ENCODE peak calls at places on chromosomes 6 and 20, in nine cellular contexts. G is fibroblast of lung; V is upper lobe of right lung; T is SJSA1; D is uterus; O is right atrium auricular region; S is CD8-positive, alpha-beta memory T cell; P is stomach; Q is heart right ventricle. N is an unnamed sample. For H3K27me3, the result is how much of the 10 kb centered on the place peaks cover.

GRCh38 chr6:39787322-39787721 is 4.9 kb upstream of the DAAM2 start:
- DNase-seq in D (no peak), G (no peak), O (no peak), P (no peak), T (no peak), Q (no peak), V (no peak), S (no peak), N (no peak)

GRCh38 chr6:42260972-42261371 is 43.3 kb upstream of the MRPS10 start:
- DNase-seq in V (no peak), D (peak), P (no peak), Q (no peak), S (no peak), T (no peak), G (peak), O (no peak), N (peak)

GRCh38 chr6:26043389-26044139 is 43.7 kb upstream of the HFE start:
- DNase-seq in S (peak), G (peak), O (peak), T (peak), V (peak), Q (peak), P (peak), D (peak), N (peak)

GRCh38 chr6:146544783-146545182 is 1.1 kb downstream of the RAB32 start:
- DNase-seq in T (no peak), D (no peak), S (no peak), V (no peak), P (no peak), Q (no peak), O (no peak), G (peak), N (no peak)

GRCh38 chr6:104118274-104118673 is 741.4 kb downstream of the HACE1 start:
- DNase-seq in T (no peak), P (no peak), D (no peak), G (peak), Q (no peak), O (no peak), S (no peak), V (no peak), N (no peak)

GRCh38 chr6:81865712-81866111 is 113.2 kb upstream of the TENT5A start:
- DNase-seq in G (peak), T (no peak), V (no peak), D (no peak), Q (no peak), P (no peak), O (no peak), S (no peak), N (no peak)

GRCh38 chr20:58237318-58238182 is 9.1 kb upstream of the ANKRD60 start:
- DNase-seq in G (peak), D (no peak), V (no peak), P (no peak), Q (no peak), S (no peak), T (no peak), O (no peak), N (no peak)

GRCh38 chr20:44911264-44911921 is 1.5 kb downstream of the PABPC1L start:
- DNase-seq in V (peak), G (peak), D (no peak), P (peak), Q (peak), S (no peak), O (no peak), T (peak), N (peak)

GRCh38 chr6:112086744-112087135 is 542 bp downstream of the TUBE1 start:
- DNase-seq in T (no peak), S (no peak), P (no peak), G (peak), D (no peak), V (no peak), O (no peak), Q (no peak), N (no peak)

GRCh38 chr6:161091972-161092701 is 100.6 kb downstream of the MAP3K4 start:
- DNase-seq in V (no peak), S (no peak), G (peak), T (no peak), D (peak), O (no peak), P (no peak), Q (no peak), N (no peak)

GRCh38 chr6:121890307-121890910 is 455.0 kb downstream of the GJA1 start:
- DNase-seq in T (no peak), P (no peak), S (no peak), V (no peak), D (no peak), G (no peak), O (no peak), Q (no peak), N (no peak)

GRCh38 chr6:115613488-115613887 is 447.2 kb downstream of the FRK start:
- DNase-seq in T (no peak), G (peak), P (no peak), Q (no peak), O (no peak), D (no peak), S (no peak), V (no peak), N (no peak)

GRCh38 chr6:10219510-10219909 is 195.4 kb downstream of the TFAP2A start:
- DNase-seq in T (no peak), P (no peak), Q (no peak), O (no peak), V (no peak), S (no peak), G (no peak), D (no peak), N (no peak)

GRCh38 chr20:38272398-38272797 is 11.9 kb upstream of the KIAA1755 start:
- DNase-seq in T (no peak), D (no peak), V (no peak), O (no peak), Q (no peak), S (no peak), P (no peak), G (peak), N (no peak)

GRCh38 chr20:33071198-33071597 is 8.2 kb upstream of the BPIFB4 start:
- DNase-seq in O (no peak), P (no peak), S (no peak), Q (no peak), G (no peak), T (no peak), V (no peak), D (no peak), N (no peak)

GRCh38 chr6:82737965-82738364 is 327.7 kb downstream of the UBE3D start:
- DNase-seq in T (no peak), O (no peak), D (no peak), V (no peak), G (no peak), Q (no peak), P (no peak), S (no peak), N (no peak)

GRCh38 chr6:76639941-76640340 is 567.5 kb upstream of the IMPG1 start:
- DNase-seq in P (no peak), D (no peak), V (no peak), T (no peak), O (no peak), Q (no peak), G (no peak), S (no peak), N (no peak)

GRCh38 chr20:9615766-9616454 is 101.5 kb downstream of the LAMP5 start:
- DNase-seq in V (no peak), O (no peak), P (no peak), D (no peak), T (no peak), Q (no peak), S (no peak), G (no peak), N (no peak)

GRCh38 chr6:34536959-34537848 is 18.9 kb downstream of the SPDEF start:
- DNase-seq in P (no peak), S (no peak), Q (no peak), T (no peak), V (no peak), G (no peak), D (no peak), O (no peak), N (no peak)

GRCh38 chr6:14616611-14617010 is 499.0 kb downstream of the CD83 start:
- DNase-seq in D (no peak), G (no peak), S (no peak), Q (no peak), T (no peak), P (no peak), V (no peak), O (no peak), N (no peak)

GRCh38 chr6:98808522-98809210 is 25.7 kb upstream of the POU3F2 start:
- DNase-seq in Q (no peak), O (no peak), G (no peak), V (no peak), S (no peak), D (no peak), P (no peak), T (no peak), N (no peak)

GRCh38 chr6:157552171-157552747 is 171.3 kb downstream of the ZDHHC14 start:
- DNase-seq in G (no peak), O (no peak), T (no peak), P (no peak), V (no peak), S (no peak), Q (no peak), D (no peak), N (no peak)

GRCh38 chr20:63317601-63318291 is 24.8 kb downstream of the COL20A1 start:
- DNase-seq in T (no peak), O (no peak), S (no peak), D (no peak), Q (no peak), G (no peak), V (peak), P (no peak), N (no peak)

GRCh38 chr20:63318391-63319163 is 25.6 kb downstream of the COL20A1 start:
- DNase-seq in V (peak), S (no peak), O (no peak), G (no peak), Q (no peak), P (no peak), D (no peak), T (no peak), N (no peak)

GRCh38 chr20:63316502-63316921 is 23.5 kb downstream of the COL20A1 start:
- DNase-seq in V (no peak), G (no peak), P (no peak), Q (no peak), D (no peak), T (no peak), O (no peak), S (no peak), N (peak)

GRCh38 chr20:63315982-63316491 is 23.1 kb downstream of the COL20A1 start:
- DNase-seq in S (no peak), P (no peak), V (peak), Q (no peak), D (no peak), G (no peak), T (no peak), O (no peak), N (no peak)

DNA sequence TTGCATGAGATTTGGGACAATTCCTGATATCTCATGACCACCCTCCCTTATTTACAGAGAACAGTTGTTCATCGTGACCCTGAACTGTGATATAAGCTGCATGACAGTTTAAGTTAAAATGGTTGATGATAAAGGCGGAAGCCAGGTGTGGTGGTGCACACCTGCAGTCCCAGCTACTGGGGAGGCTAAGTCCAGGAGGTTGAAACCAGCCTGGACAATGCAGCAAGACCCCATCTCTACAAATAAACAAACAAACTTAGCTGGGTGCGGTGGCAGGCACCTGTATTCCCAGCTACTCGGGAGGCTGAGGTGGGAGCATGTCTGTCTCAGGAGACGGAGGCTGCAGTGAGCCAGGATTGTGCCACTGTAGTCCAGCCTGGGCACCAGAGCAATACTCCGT is 24.1 kb downstream of the COL20A1 start:
- DNase-seq in D (no peak), Q (no peak), S (no peak), V (no peak), G (no peak), T (no peak), O (no peak), P (no peak), N (no peak)
- H3K27me3 ChIP-seq in D (under half), Q (under half), S (under half), V (under half), G (under half), T (under half), O (under half), P (under half), N (under half)

GRCh38 chr6:106103728-106104109 is 17.6 kb downstream of the PRDM1 start:
- DNase-seq in Q (no peak), P (peak), S (peak), V (no peak), G (no peak), D (no peak), T (no peak), O (no peak), N (peak)
- H3K4me3 ChIP-seq in Q (peak), P (peak), S (peak), V (peak), G (peak), D (no peak), T (no peak), O (peak), N (peak)

GRCh38 chr20:51338692-51339440 is 203.7 kb downstream of the NFATC2 start:
- DNase-seq in Q (no peak), S (no peak), P (no peak), V (no peak), T (no peak), O (no peak), D (no peak), G (peak), N (no peak)
- H3K27me3 ChIP-seq in Q (under half), S (under half), P (under half), V (under half), T (under half), O (under half), D (under half), G (under half), N (under half)

GRCh38 chr20:2400290-2400689 is 19.6 kb downstream of the TGM6 start:
- DNase-seq in V (no peak), O (no peak), T (no peak), Q (no peak), P (no peak), S (no peak), G (no peak), D (no peak), N (no peak)
- H3K4me3 ChIP-seq in V (no peak), O (no peak), T (no peak), Q (no peak), P (no peak), S (no peak), G (no peak), D (no peak), N (no peak)

DNA sequence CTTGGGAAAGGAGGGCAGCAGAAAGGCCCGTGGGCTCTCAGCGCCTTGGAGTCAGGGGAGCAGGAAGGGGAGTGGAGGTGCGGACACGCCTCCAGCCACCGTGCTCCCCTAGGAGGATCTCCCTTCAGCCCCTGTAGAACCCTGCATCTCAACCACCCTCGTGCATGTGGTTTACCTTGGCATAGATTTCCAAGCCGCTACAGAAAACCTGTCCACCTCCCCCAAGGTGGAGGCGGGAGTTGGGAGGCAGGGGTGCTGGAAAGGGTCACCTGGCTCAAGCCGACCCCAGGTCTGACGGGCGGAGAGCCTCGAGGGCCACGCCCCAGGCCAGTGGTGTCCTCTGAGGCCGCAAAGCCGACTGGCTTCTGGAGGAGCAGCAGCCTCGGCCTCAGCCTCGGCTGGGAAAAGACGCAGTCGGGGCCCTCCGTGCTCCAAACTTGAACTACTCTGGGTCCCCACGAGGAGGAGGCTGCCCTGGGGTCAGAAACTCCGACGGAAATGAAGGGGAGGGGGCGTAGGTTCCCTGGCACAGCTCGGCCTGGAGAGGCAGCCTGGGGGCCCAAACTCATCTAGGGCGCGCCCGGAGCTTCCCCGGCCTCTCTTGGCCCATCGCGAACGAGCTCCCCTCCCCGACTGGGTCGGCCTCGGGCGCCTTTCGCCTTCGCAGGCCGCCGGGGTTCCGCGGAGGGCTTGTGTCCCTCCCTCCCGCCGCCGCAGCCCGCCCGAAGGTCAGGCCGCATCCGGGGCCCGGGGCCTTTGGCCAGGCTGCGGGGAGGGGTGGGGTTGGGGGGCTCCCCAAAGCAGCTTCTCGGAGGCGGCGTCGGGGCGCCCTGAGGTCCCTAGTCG is 6.3 kb upstream of the FOXF2 start:
- DNase-seq in T (no peak), V (no peak), G (peak), Q (no peak), S (no peak), D (no peak), P (no peak), O (no peak), N (no peak)
- H3K27me3 ChIP-seq in T (under half), V (half or more), G (under half), Q (half or more), S (half or more), D (under half), P (under half), O (half or more), N (half or more)

GRCh38 chr6:118188561-118188960 is 281.5 kb downstream of the SLC35F1 start:
- DNase-seq in S (no peak), D (no peak), O (no peak), G (no peak), T (no peak), V (no peak), Q (no peak), P (no peak), N (no peak)

GRCh38 chr6:118187568-118188164 is 280.6 kb downstream of the SLC35F1 start:
- DNase-seq in G (peak), Q (no peak), V (no peak), D (peak), T (no peak), S (no peak), P (no peak), O (no peak), N (no peak)

DNA sequence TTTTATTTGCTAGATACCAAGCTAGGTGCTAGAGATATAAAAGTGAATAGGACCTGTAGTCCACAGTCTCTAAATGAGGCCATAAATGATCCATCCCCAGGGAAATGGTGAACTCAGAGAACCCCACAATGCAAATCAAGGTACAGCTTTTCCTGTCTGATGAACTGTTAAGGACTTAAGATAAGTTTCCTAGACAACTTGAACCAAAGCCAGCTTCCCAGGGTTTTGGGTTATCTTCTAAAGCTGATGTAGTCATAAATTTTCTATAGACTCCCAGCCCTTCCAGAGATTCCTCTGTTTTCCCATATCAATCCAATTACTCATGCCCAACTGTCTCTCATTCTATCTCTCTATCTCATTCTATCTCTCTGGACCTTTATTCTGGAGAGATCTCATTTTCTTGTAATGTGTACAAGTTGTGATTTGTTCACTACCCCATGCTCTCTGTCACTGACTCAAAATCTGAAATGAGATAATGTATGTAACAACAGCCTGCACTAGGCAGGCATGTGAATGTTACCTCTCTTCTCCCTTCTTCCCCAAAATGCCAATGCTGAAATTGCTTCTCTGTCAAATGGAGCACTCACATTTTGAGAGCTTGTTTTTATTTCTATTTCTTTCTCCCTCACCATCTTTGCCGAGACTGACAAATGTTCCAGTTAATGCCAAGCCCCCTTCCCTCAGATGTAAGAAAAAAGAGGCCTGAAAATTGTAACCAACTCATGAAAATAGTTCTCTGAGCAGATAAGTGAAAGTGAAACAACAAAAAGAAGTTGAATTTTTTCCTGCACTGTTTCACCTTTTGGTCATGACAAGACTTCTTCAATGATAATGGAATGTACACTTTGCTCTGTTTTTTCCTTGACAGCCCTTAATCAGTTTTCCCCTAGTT is 279.9 kb downstream of the SLC35F1 start:
- DNase-seq in O (no peak), D (no peak), Q (no peak), T (no peak), V (no peak), S (no peak), G (no peak), P (no peak), N (no peak)
- H3K4me3 ChIP-seq in O (no peak), D (no peak), Q (no peak), T (no peak), V (no peak), S (no peak), G (no peak), P (no peak), N (no peak)

DNA sequence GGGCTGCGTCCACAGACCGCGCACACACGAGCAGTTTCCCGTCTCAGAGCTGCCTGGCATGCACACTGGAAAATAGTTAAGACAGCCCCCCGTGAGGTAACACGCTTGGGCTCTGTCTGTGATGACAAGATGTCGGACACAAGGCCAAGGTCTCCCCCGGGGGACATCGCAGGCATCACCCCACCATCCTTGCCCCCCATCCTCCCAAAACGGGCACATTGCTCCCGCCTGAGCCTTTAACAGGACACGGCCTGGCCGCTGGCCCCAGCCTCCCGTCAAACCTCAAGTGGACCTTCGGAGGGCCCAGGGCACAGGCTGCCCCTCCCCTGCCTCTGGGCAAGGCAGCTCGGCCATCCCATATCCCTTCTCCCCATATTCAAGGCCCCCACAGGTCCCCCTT is 5.6 kb downstream of the KCNQ2 start:
- DNase-seq in S (no peak), O (no peak), V (no peak), G (no peak), Q (no peak), T (no peak), D (no peak), P (no peak), N (no peak)
- H3K27me3 ChIP-seq in S (under half), O (under half), V (under half), G (under half), Q (half or more), T (half or more), D (under half), P (under half), N (under half)